ENCODE peak calls at places on chromosomes 7 and 10, in eight cellular contexts. One of them, this sample, is unnamed.

GRCh38 chr7:70487526-70488285 is 644.2 kb upstream of the GALNT17 start:
- DNase-seq in A549: no peak
- DNase-seq in GM12892: no peak
- DNase-seq in tibial nerve: no peak
- DNase-seq in lower leg skin: no peak
- DNase-seq in breast epithelium: no peak
- DNase-seq in IMR-90: no peak
- DNase-seq in suprapubic skin: no peak
- DNase-seq in this sample: no peak

GRCh38 chr10:16867556-16867955 is 50.3 kb upstream of the RSU1 start:
- DNase-seq in A549: no peak
- DNase-seq in GM12892: no peak
- DNase-seq in tibial nerve: no peak
- DNase-seq in lower leg skin: no peak
- DNase-seq in breast epithelium: no peak
- DNase-seq in IMR-90: peak; percentile 69
- DNase-seq in suprapubic skin: no peak
- DNase-seq in this sample: no peak

GRCh38 chr10:66322261-66322660 is 603.6 kb upstream of the LRRTM3 start:
- DNase-seq in A549: no peak
- DNase-seq in GM12892: no peak
- DNase-seq in tibial nerve: no peak
- DNase-seq in lower leg skin: no peak
- DNase-seq in breast epithelium: peak; percentile 24
- DNase-seq in IMR-90: no peak
- DNase-seq in suprapubic skin: no peak
- DNase-seq in this sample: no peak

GRCh38 chr7:108454674-108455523 is 1.3 kb downstream of the NRCAM start:
- DNase-seq in A549: peak; percentile 64
- DNase-seq in GM12892: peak; percentile 29
- DNase-seq in tibial nerve: no peak
- DNase-seq in lower leg skin: no peak
- DNase-seq in breast epithelium: no peak
- DNase-seq in IMR-90: no peak
- DNase-seq in suprapubic skin: no peak
- DNase-seq in this sample: no peak

GRCh38 chr7:21300692-21301091 is 127.2 kb upstream of the SP4 start:
- DNase-seq in A549: peak; percentile 2
- DNase-seq in GM12892: no peak
- DNase-seq in tibial nerve: no peak
- DNase-seq in lower leg skin: no peak
- DNase-seq in breast epithelium: no peak
- DNase-seq in IMR-90: no peak
- DNase-seq in suprapubic skin: no peak
- DNase-seq in this sample: no peak

GRCh38 chr7:46352335-46352954 is 431.4 kb upstream of the IGFBP3 start:
- DNase-seq in A549: peak; percentile 79
- DNase-seq in GM12892: no peak
- DNase-seq in tibial nerve: no peak
- DNase-seq in lower leg skin: no peak
- DNase-seq in breast epithelium: peak; percentile 20
- DNase-seq in IMR-90: peak; percentile 72
- DNase-seq in suprapubic skin: no peak
- DNase-seq in this sample: peak; percentile 63

GRCh38 chr10:120583424-120584108 is 126.5 kb downstream of the PLPP4 start:
- DNase-seq in A549: no peak
- DNase-seq in GM12892: no peak
- DNase-seq in tibial nerve: no peak
- DNase-seq in lower leg skin: no peak
- DNase-seq in breast epithelium: no peak
- DNase-seq in IMR-90: no peak
- DNase-seq in suprapubic skin: no peak
- DNase-seq in this sample: no peak

GRCh38 chr7:32881074-32881982 is 10.2 kb downstream of the KBTBD2 start:
- DNase-seq in A549: peak; percentile 44
- DNase-seq in GM12892: no peak
- DNase-seq in tibial nerve: no peak
- DNase-seq in lower leg skin: no peak
- DNase-seq in breast epithelium: no peak
- DNase-seq in IMR-90: peak; percentile 36
- DNase-seq in suprapubic skin: no peak
- DNase-seq in this sample: no peak

GRCh38 chr10:60661627-60662026 is 116.7 kb upstream of the CDK1 start:
- DNase-seq in A549: peak; percentile 47
- DNase-seq in GM12892: no peak
- DNase-seq in tibial nerve: no peak
- DNase-seq in lower leg skin: no peak
- DNase-seq in breast epithelium: no peak
- DNase-seq in IMR-90: peak; percentile 60
- DNase-seq in suprapubic skin: no peak
- DNase-seq in this sample: peak; percentile 45

GRCh38 chr7:7304705-7305475 is 122.5 kb downstream of the C1GALT1 start:
- DNase-seq in A549: no peak
- DNase-seq in GM12892: no peak
- DNase-seq in tibial nerve: no peak
- DNase-seq in lower leg skin: no peak
- DNase-seq in breast epithelium: peak; percentile 22
- DNase-seq in IMR-90: no peak
- DNase-seq in suprapubic skin: no peak
- DNase-seq in this sample: no peak

GRCh38 chr10:88386204-88386877 is 196.8 kb downstream of the RNLS start:
- DNase-seq in A549: peak; percentile 58
- DNase-seq in GM12892: no peak
- DNase-seq in tibial nerve: no peak
- DNase-seq in lower leg skin: no peak
- DNase-seq in breast epithelium: no peak
- DNase-seq in IMR-90: no peak
- DNase-seq in suprapubic skin: no peak
- DNase-seq in this sample: no peak

GRCh38 chr7:7432979-7433378 is 102.7 kb downstream of the COL28A1 start:
- DNase-seq in A549: no peak
- DNase-seq in GM12892: no peak
- DNase-seq in tibial nerve: no peak
- DNase-seq in lower leg skin: no peak
- DNase-seq in breast epithelium: no peak
- DNase-seq in IMR-90: no peak
- DNase-seq in suprapubic skin: no peak
- DNase-seq in this sample: no peak

GRCh38 chr10:50614444-50615137 is 9.2 kb downstream of the SGMS1 start:
- DNase-seq in A549: peak; percentile 22
- DNase-seq in GM12892: no peak
- DNase-seq in tibial nerve: no peak
- DNase-seq in lower leg skin: no peak
- DNase-seq in breast epithelium: no peak
- DNase-seq in IMR-90: no peak
- DNase-seq in suprapubic skin: no peak
- DNase-seq in this sample: no peak

GRCh38 chr10:29816801-29817558 is 182.2 kb upstream of the SVIL start:
- DNase-seq in A549: no peak
- DNase-seq in GM12892: no peak
- DNase-seq in tibial nerve: no peak
- DNase-seq in lower leg skin: no peak
- DNase-seq in breast epithelium: no peak
- DNase-seq in IMR-90: no peak
- DNase-seq in suprapubic skin: no peak
- DNase-seq in this sample: no peak

GRCh38 chr10:91653214-91653875 is 20.5 kb upstream of the PPP1R3C start:
- DNase-seq in A549: peak; percentile 44
- DNase-seq in GM12892: no peak
- DNase-seq in tibial nerve: no peak
- DNase-seq in lower leg skin: no peak
- DNase-seq in breast epithelium: no peak
- DNase-seq in IMR-90: peak; percentile 77
- DNase-seq in suprapubic skin: no peak
- DNase-seq in this sample: no peak
- TF ChIP-seq POLR2A in A549: no peak
- TF ChIP-seq POLR2A in GM12892: no peak
- TF ChIP-seq POLR2A in tibial nerve: no peak
- TF ChIP-seq POLR2A in lower leg skin: no peak
- TF ChIP-seq POLR2A in breast epithelium: no peak
- TF ChIP-seq POLR2A in IMR-90: no peak
- TF ChIP-seq POLR2A in suprapubic skin: no peak
- TF ChIP-seq POLR2A in this sample: no peak

GRCh38 chr7:2555121-2556052 is at the start of gene BRAT1:
- DNase-seq in A549: peak; percentile 96
- DNase-seq in GM12892: peak; percentile 95
- DNase-seq in tibial nerve: peak; percentile 96
- DNase-seq in lower leg skin: peak; percentile 96
- DNase-seq in breast epithelium: peak; percentile 95
- DNase-seq in IMR-90: peak; percentile 90
- DNase-seq in suprapubic skin: peak; percentile 99
- DNase-seq in this sample: peak; percentile 100
- TF ChIP-seq POLR2A in A549: peak; percentile 90
- TF ChIP-seq POLR2A in GM12892: peak; percentile 84
- TF ChIP-seq POLR2A in tibial nerve: peak; percentile 46
- TF ChIP-seq POLR2A in lower leg skin: peak; percentile 8
- TF ChIP-seq POLR2A in breast epithelium: peak; percentile 70
- TF ChIP-seq POLR2A in IMR-90: peak; percentile 66
- TF ChIP-seq POLR2A in suprapubic skin: no peak
- TF ChIP-seq POLR2A in this sample: peak; percentile 99

DNA sequence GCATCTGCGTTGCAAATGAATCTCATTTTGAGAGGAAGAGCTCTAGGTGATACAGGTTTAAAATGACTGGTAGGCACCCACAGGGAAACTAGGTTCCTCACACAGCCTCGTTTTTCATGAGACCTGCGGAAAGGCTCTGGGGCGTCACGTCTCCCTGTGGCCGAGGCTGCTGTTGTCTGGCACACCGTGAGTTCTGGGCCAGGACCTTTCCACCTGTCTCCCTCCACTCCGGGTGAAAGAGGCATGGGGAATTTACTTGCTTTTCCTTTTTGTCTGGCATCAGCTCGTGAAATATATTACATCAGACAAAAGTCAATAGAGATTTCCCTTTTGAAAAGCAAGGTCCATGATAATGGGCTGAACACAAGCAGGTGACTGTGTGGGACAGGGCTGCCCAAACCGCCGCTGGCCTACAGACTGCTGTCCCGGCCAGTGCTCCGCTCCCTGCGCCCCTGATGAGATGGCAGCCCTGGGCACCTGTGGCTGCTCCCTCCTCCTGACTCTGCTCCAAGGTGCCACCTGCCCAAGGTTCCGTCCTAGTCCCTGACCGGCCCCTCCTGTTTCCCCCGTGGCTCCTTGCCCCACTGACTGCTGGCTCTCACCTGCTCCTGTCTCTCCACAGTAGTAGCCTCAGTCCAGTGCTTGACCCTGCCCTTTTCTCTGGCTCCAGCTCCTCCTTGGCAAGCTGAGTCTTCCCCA is 109.6 kb downstream of the NKX6-2 start:
- DNase-seq in A549: no peak
- DNase-seq in GM12892: no peak
- DNase-seq in tibial nerve: no peak
- DNase-seq in lower leg skin: no peak
- DNase-seq in breast epithelium: no peak
- DNase-seq in IMR-90: no peak
- DNase-seq in suprapubic skin: peak; percentile 31
- DNase-seq in this sample: no peak
- TF ChIP-seq POLR2A in A549: no peak
- TF ChIP-seq POLR2A in GM12892: no peak
- TF ChIP-seq POLR2A in tibial nerve: no peak
- TF ChIP-seq POLR2A in lower leg skin: no peak
- TF ChIP-seq POLR2A in breast epithelium: no peak
- TF ChIP-seq POLR2A in IMR-90: no peak
- TF ChIP-seq POLR2A in suprapubic skin: no peak
- TF ChIP-seq POLR2A in this sample: no peak

DNA sequence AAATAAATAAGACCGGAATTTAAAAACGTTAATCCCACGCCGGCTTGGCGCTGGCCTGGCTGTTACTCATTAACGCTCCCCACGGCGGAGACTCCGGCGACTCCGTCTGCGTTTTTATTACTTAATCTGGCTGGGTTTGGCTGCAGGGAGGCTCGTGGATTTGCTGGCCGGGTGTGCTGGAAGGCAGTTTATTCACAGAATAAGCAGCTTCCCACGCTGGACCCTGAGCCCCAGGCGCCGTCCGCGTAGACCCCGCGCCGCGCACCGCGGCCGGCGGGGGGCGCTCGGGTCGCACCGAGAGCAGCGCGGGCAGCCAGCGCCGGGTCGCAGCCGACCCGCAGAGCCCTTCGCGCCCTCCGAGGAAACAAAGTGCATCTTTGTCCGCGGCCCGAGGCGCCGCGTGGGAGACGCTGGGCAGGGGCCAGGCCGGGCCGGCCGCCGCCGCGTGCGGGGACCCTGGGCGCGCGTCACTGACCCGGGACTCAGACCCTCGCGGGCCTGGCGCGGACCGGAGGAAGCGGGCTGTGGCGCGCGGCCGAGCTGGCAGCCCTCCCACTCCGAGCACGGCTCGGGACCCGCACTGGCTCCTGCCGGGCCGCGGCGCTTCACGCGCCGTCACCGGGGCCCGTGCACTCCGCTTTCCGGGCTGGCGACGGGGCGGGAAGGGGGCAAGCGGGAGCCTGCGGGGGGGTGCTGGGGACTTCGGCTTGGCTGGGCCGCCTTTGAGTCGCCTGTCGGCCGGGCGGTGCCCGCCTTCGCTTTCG is 586 bp upstream of the GRK5 start:
- DNase-seq in A549: peak; percentile 59
- DNase-seq in GM12892: peak; percentile 72
- DNase-seq in tibial nerve: peak; percentile 52
- DNase-seq in lower leg skin: peak; percentile 42
- DNase-seq in breast epithelium: peak; percentile 48
- DNase-seq in IMR-90: peak; percentile 59
- DNase-seq in suprapubic skin: peak; percentile 84
- DNase-seq in this sample: peak; percentile 50
- TF ChIP-seq POLR2A in A549: peak; percentile 38
- TF ChIP-seq POLR2A in GM12892: no peak
- TF ChIP-seq POLR2A in tibial nerve: no peak
- TF ChIP-seq POLR2A in lower leg skin: no peak
- TF ChIP-seq POLR2A in breast epithelium: no peak
- TF ChIP-seq POLR2A in IMR-90: no peak
- TF ChIP-seq POLR2A in suprapubic skin: no peak
- TF ChIP-seq POLR2A in this sample: peak; percentile 41

GRCh38 chr7:23558303-23558702 is 26.5 kb upstream of the TRA2A start:
- DNase-seq in A549: no peak
- DNase-seq in GM12892: no peak
- DNase-seq in tibial nerve: no peak
- DNase-seq in lower leg skin: no peak
- DNase-seq in breast epithelium: no peak
- DNase-seq in IMR-90: no peak
- DNase-seq in suprapubic skin: no peak
- DNase-seq in this sample: no peak
- TF ChIP-seq POLR2A in A549: no peak
- TF ChIP-seq POLR2A in GM12892: no peak
- TF ChIP-seq POLR2A in tibial nerve: no peak
- TF ChIP-seq POLR2A in lower leg skin: no peak
- TF ChIP-seq POLR2A in breast epithelium: no peak
- TF ChIP-seq POLR2A in IMR-90: no peak
- TF ChIP-seq POLR2A in suprapubic skin: no peak
- TF ChIP-seq POLR2A in this sample: no peak